ENCODE peak calls at places on chromosomes 11 and 22, in seven cellular contexts. One of them, this sample, is unnamed.

GRCh38 chr22:20386972-20387371 is 7.0 kb upstream of the ZNF74 start:
- DNase-seq in CD8-positive, alpha-beta T cell: no peak
- DNase-seq in breast epithelium: no peak
- DNase-seq in ovary: no peak
- DNase-seq in dorsolateral prefrontal cortex: no peak
- DNase-seq in suprapubic skin: no peak
- DNase-seq in aorta: no peak
- DNase-seq in this sample: no peak

GRCh38 chr22:35379146-35379993 is 1.5 kb upstream of the HMOX1 start:
- DNase-seq in breast epithelium: no peak
- DNase-seq in suprapubic skin: no peak
- DNase-seq in ovary: no peak
- DNase-seq in CD8-positive, alpha-beta T cell: no peak
- DNase-seq in dorsolateral prefrontal cortex: no peak
- DNase-seq in aorta: no peak
- DNase-seq in this sample: no peak

GRCh38 chr22:39254789-39255298 is 10.1 kb upstream of the PDGFB start:
- DNase-seq in suprapubic skin: no peak
- DNase-seq in CD8-positive, alpha-beta T cell: no peak
- DNase-seq in breast epithelium: no peak
- DNase-seq in dorsolateral prefrontal cortex: no peak
- DNase-seq in ovary: no peak
- DNase-seq in aorta: peak; percentile 82
- DNase-seq in this sample: peak; percentile 76

GRCh38 chr11:100961633-100962032 is 168.0 kb downstream of the PGR start:
- DNase-seq in suprapubic skin: no peak
- DNase-seq in aorta: no peak
- DNase-seq in dorsolateral prefrontal cortex: no peak
- DNase-seq in CD8-positive, alpha-beta T cell: no peak
- DNase-seq in breast epithelium: no peak
- DNase-seq in ovary: no peak
- DNase-seq in this sample: no peak

GRCh38 chr11:91608662-91609061 is 616.0 kb upstream of the FAT3 start:
- DNase-seq in ovary: no peak
- DNase-seq in dorsolateral prefrontal cortex: no peak
- DNase-seq in breast epithelium: no peak
- DNase-seq in suprapubic skin: no peak
- DNase-seq in aorta: no peak
- DNase-seq in CD8-positive, alpha-beta T cell: no peak
- DNase-seq in this sample: no peak

GRCh38 chr22:39128508-39128907 is 24.0 kb downstream of the CBX7 start:
- DNase-seq in ovary: no peak
- DNase-seq in breast epithelium: no peak
- DNase-seq in suprapubic skin: no peak
- DNase-seq in aorta: no peak
- DNase-seq in dorsolateral prefrontal cortex: no peak
- DNase-seq in CD8-positive, alpha-beta T cell: no peak
- DNase-seq in this sample: no peak

GRCh38 chr22:43053176-43053575 is 36.0 kb downstream of the TTLL1 start:
- DNase-seq in CD8-positive, alpha-beta T cell: no peak
- DNase-seq in breast epithelium: no peak
- DNase-seq in ovary: no peak
- DNase-seq in dorsolateral prefrontal cortex: no peak
- DNase-seq in suprapubic skin: no peak
- DNase-seq in aorta: no peak
- DNase-seq in this sample: no peak

GRCh38 chr22:41732096-41732772 is 32.9 kb downstream of the MEI1 start:
- DNase-seq in dorsolateral prefrontal cortex: no peak
- DNase-seq in aorta: no peak
- DNase-seq in ovary: no peak
- DNase-seq in CD8-positive, alpha-beta T cell: no peak
- DNase-seq in breast epithelium: no peak
- DNase-seq in suprapubic skin: peak; percentile 34
- DNase-seq in this sample: no peak

GRCh38 chr11:31254411-31254810 is 115.1 kb downstream of the DCDC1 start:
- DNase-seq in aorta: no peak
- DNase-seq in dorsolateral prefrontal cortex: no peak
- DNase-seq in suprapubic skin: no peak
- DNase-seq in breast epithelium: peak; percentile 18
- DNase-seq in ovary: no peak
- DNase-seq in CD8-positive, alpha-beta T cell: no peak
- DNase-seq in this sample: no peak

GRCh38 chr11:1055109-1055703 is 18.7 kb upstream of the MUC6 start:
- DNase-seq in dorsolateral prefrontal cortex: peak; percentile 35
- DNase-seq in aorta: peak; percentile 42
- DNase-seq in suprapubic skin: no peak
- DNase-seq in breast epithelium: no peak
- DNase-seq in ovary: no peak
- DNase-seq in CD8-positive, alpha-beta T cell: no peak
- DNase-seq in this sample: no peak
- H3K27ac ChIP-seq in dorsolateral prefrontal cortex: no peak overlapping the region
- H3K27ac ChIP-seq in aorta: no peak overlapping the region
- H3K27ac ChIP-seq in suprapubic skin: no peak overlapping the region
- H3K27ac ChIP-seq in breast epithelium: no peak overlapping the region
- H3K27ac ChIP-seq in ovary: no peak overlapping the region
- H3K27ac ChIP-seq in CD8-positive, alpha-beta T cell: no peak overlapping the region
- H3K27ac ChIP-seq in this sample: no peak overlapping the region

DNA sequence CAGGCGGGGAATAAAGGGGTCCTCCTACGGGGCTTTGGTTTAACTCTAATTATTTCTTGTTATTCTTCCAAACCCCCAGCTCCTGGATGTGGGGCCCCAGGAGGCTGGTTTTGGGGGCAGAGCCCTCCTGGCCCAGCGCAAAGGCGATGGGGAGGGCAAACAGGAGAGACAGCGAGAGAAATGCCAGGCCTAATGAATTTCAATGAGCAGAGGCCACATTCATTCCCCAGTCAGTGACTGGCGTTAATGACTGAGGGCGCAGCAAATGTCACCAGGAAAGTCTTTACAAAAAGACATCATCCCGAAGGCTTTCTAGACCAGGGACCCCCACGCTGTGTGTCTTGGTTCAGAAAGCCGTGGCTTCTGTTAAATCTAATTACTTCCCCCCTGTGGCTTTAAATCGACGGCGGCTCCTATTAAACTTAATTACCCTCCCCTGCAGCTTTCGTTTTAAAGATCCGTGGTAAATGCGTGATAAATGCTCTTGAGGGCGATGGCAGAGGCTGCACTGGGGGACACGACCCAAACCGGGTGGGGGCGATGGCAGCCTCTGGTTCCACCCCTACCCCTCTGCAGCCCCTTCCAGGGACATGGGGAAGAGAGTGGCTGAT is 1.5 kb upstream of the FGF19 start:
- DNase-seq in suprapubic skin: no peak
- DNase-seq in ovary: no peak
- DNase-seq in aorta: no peak
- DNase-seq in CD8-positive, alpha-beta T cell: no peak
- DNase-seq in dorsolateral prefrontal cortex: peak; percentile 16
- DNase-seq in breast epithelium: no peak
- DNase-seq in this sample: no peak
- H3K27me3 ChIP-seq in suprapubic skin: peaks cover 77% of the 10 kb centered on the region
- H3K27me3 ChIP-seq in ovary: no peaks in the 10 kb centered on the region
- H3K27me3 ChIP-seq in aorta: no peaks in the 10 kb centered on the region
- H3K27me3 ChIP-seq in CD8-positive, alpha-beta T cell: peaks cover 13% of the 10 kb centered on the region
- H3K27me3 ChIP-seq in dorsolateral prefrontal cortex: peaks cover 54% of the 10 kb centered on the region
- H3K27me3 ChIP-seq in breast epithelium: peaks cover 58% of the 10 kb centered on the region
- H3K27me3 ChIP-seq in this sample: peaks cover 10% of the 10 kb centered on the region

DNA sequence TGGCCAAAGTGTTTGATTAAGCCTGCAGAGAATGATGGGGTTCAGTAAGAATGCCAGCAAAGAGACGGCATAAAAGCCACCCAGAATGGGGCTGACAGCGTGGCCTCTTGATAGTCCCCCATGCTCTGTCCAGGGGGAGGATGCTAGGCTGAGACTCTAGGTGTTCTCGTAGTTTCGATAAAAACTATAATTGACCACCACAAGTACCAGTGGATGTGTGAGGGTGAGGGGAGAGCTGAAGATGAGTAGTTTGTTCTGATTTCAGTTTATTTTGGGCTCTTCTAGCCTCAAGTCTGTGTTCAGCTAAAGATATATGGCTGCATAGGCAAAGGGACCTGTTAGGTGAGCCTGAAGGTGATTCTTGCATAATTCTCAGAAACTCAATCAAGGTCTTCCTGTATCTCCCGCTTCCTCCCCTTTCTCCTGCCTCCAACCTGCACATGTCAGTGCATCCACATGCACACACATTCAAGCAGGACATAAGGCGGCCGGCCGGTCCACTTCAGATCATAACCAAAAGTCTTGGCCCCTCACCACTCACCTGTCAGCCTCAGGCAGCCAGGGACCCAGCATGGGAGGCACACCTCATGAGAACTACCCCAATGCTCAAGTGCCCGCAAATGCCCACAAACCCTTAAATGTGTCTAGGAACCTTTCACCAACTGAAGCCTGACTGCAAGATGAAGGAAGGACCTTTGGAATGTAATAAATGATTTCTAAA is 31.2 kb downstream of the FLI1 start:
- DNase-seq in breast epithelium: no peak
- DNase-seq in dorsolateral prefrontal cortex: no peak
- DNase-seq in CD8-positive, alpha-beta T cell: no peak
- DNase-seq in ovary: no peak
- DNase-seq in aorta: no peak
- DNase-seq in suprapubic skin: no peak
- DNase-seq in this sample: no peak
- H3K27ac ChIP-seq in breast epithelium: peak overlapping the region; percentile 19
- H3K27ac ChIP-seq in dorsolateral prefrontal cortex: no peak overlapping the region
- H3K27ac ChIP-seq in CD8-positive, alpha-beta T cell: no peak overlapping the region
- H3K27ac ChIP-seq in ovary: no peak overlapping the region
- H3K27ac ChIP-seq in aorta: no peak overlapping the region
- H3K27ac ChIP-seq in suprapubic skin: no peak overlapping the region
- H3K27ac ChIP-seq in this sample: no peak overlapping the region

GRCh38 chr22:45906946-45907345 is 70.0 kb downstream of the WNT7B start:
- DNase-seq in CD8-positive, alpha-beta T cell: no peak
- DNase-seq in breast epithelium: no peak
- DNase-seq in ovary: no peak
- DNase-seq in dorsolateral prefrontal cortex: no peak
- DNase-seq in suprapubic skin: no peak
- DNase-seq in aorta: no peak
- DNase-seq in this sample: no peak

GRCh38 chr22:45907378-45907777 is 69.6 kb downstream of the WNT7B start:
- DNase-seq in ovary: no peak
- DNase-seq in aorta: no peak
- DNase-seq in dorsolateral prefrontal cortex: no peak
- DNase-seq in CD8-positive, alpha-beta T cell: no peak
- DNase-seq in breast epithelium: no peak
- DNase-seq in suprapubic skin: no peak
- DNase-seq in this sample: no peak

GRCh38 chr22:45907996-45908395 is 69.0 kb downstream of the WNT7B start:
- DNase-seq in dorsolateral prefrontal cortex: no peak
- DNase-seq in suprapubic skin: no peak
- DNase-seq in CD8-positive, alpha-beta T cell: no peak
- DNase-seq in aorta: no peak
- DNase-seq in breast epithelium: no peak
- DNase-seq in ovary: no peak
- DNase-seq in this sample: no peak

GRCh38 chr22:45905326-45905923 is 71.5 kb downstream of the WNT7B start:
- DNase-seq in breast epithelium: no peak
- DNase-seq in dorsolateral prefrontal cortex: no peak
- DNase-seq in aorta: no peak
- DNase-seq in CD8-positive, alpha-beta T cell: no peak
- DNase-seq in ovary: no peak
- DNase-seq in suprapubic skin: no peak
- DNase-seq in this sample: no peak

GRCh38 chr22:45905924-45906865 is 70.8 kb downstream of the WNT7B start:
- DNase-seq in CD8-positive, alpha-beta T cell: no peak
- DNase-seq in ovary: no peak
- DNase-seq in breast epithelium: no peak
- DNase-seq in aorta: peak; percentile 67
- DNase-seq in dorsolateral prefrontal cortex: no peak
- DNase-seq in suprapubic skin: no peak
- DNase-seq in this sample: no peak
- H3K27me3 ChIP-seq in CD8-positive, alpha-beta T cell: no peaks in the 10 kb centered on the region
- H3K27me3 ChIP-seq in ovary: no peaks in the 10 kb centered on the region
- H3K27me3 ChIP-seq in breast epithelium: peaks cover 5% of the 10 kb centered on the region
- H3K27me3 ChIP-seq in aorta: no peaks in the 10 kb centered on the region
- H3K27me3 ChIP-seq in dorsolateral prefrontal cortex: peaks cover 10% of the 10 kb centered on the region
- H3K27me3 ChIP-seq in suprapubic skin: peaks cover 26% of the 10 kb centered on the region
- H3K27me3 ChIP-seq in this sample: no peaks in the 10 kb centered on the region

GRCh38 chr22:37210041-37210803 is 2.1 kb downstream of the SSTR3 start:
- DNase-seq in ovary: peak; percentile 46
- DNase-seq in suprapubic skin: peak; percentile 37
- DNase-seq in aorta: no peak
- DNase-seq in CD8-positive, alpha-beta T cell: no peak
- DNase-seq in dorsolateral prefrontal cortex: no peak
- DNase-seq in breast epithelium: no peak
- DNase-seq in this sample: no peak
- H3K27ac ChIP-seq in ovary: no peak overlapping the region
- H3K27ac ChIP-seq in suprapubic skin: no peak overlapping the region
- H3K27ac ChIP-seq in aorta: no peak overlapping the region
- H3K27ac ChIP-seq in CD8-positive, alpha-beta T cell: no peak overlapping the region
- H3K27ac ChIP-seq in dorsolateral prefrontal cortex: peak overlapping the region; percentile 73
- H3K27ac ChIP-seq in breast epithelium: no peak overlapping the region
- H3K27ac ChIP-seq in this sample: no peak overlapping the region

DNA sequence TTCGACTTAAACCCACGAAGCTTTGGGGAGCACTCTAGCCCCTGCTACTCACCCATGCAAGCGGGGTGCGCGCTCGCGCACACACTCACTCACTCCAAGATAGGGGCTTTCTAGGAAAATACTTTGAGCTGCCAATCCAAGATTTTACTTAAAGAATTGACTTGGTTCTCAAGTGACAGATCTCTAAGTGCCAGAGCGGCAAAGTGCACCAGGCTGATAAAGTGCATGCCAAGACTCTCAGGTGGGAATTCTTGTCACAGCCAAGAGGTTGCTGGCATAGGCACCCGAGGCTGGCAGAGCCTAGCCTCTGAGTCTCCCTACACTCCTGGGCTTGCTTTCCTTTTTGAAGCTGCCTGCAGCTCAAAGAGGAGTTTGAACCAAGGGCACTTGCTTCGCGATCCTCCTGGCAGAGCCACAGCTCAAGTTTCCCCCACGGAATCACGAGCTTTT is 2.6 kb upstream of the ADM start:
- DNase-seq in CD8-positive, alpha-beta T cell: no peak
- DNase-seq in suprapubic skin: no peak
- DNase-seq in aorta: peak; percentile 49
- DNase-seq in ovary: peak; percentile 42
- DNase-seq in dorsolateral prefrontal cortex: no peak
- DNase-seq in breast epithelium: peak; percentile 24
- DNase-seq in this sample: no peak
- H3K27me3 ChIP-seq in CD8-positive, alpha-beta T cell: peaks cover 16% of the 10 kb centered on the region
- H3K27me3 ChIP-seq in suprapubic skin: no peaks in the 10 kb centered on the region
- H3K27me3 ChIP-seq in aorta: no peaks in the 10 kb centered on the region
- H3K27me3 ChIP-seq in ovary: no peaks in the 10 kb centered on the region
- H3K27me3 ChIP-seq in dorsolateral prefrontal cortex: peaks cover 6% of the 10 kb centered on the region
- H3K27me3 ChIP-seq in breast epithelium: no peaks in the 10 kb centered on the region
- H3K27me3 ChIP-seq in this sample: peaks cover 22% of the 10 kb centered on the region

DNA sequence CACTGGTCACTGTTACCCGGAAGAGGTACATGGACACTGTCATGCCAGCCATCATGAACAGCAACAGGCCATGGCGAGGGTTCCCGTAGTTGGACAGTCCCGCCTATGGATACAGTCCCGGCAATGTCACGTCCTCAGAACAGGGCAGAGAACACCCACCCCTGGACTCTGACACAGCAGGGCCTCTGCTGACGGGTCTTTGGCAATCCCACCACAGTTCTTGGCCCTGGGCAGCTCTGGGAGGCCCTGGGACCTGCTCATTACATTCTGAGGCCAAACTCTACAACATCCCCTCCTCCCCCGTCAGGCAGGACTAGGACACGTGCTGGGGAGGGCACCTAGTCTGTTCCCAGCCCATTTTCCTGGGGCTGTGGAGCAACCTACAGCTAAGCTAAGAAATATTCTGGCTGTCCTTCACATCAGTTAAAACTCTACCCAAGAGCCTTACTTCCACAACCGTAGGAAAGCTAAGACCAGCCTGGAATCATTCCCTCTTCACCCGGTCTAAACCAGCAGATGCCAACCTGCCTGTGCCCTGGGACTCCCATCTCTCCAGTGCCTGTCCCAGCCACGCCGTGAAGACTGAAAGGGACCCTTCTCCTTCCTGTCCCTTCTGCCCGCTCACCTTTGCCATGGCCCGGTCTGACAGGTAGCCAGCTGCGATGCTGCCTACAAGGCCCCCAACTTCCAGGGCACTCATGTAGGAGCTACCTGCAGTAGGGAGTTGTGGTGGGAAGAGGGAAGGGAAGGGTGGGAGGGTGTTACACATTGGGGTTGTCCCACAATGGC is 4.5 kb downstream of the SLC37A4 start:
- DNase-seq in CD8-positive, alpha-beta T cell: no peak
- DNase-seq in breast epithelium: no peak
- DNase-seq in suprapubic skin: no peak
- DNase-seq in dorsolateral prefrontal cortex: no peak
- DNase-seq in aorta: no peak
- DNase-seq in ovary: no peak
- DNase-seq in this sample: no peak
- H3K27ac ChIP-seq in CD8-positive, alpha-beta T cell: no peak overlapping the region
- H3K27ac ChIP-seq in breast epithelium: no peak overlapping the region
- H3K27ac ChIP-seq in suprapubic skin: no peak overlapping the region
- H3K27ac ChIP-seq in dorsolateral prefrontal cortex: no peak overlapping the region
- H3K27ac ChIP-seq in aorta: no peak overlapping the region
- H3K27ac ChIP-seq in ovary: no peak overlapping the region
- H3K27ac ChIP-seq in this sample: no peak overlapping the region